ENCODE peak calls at places on chromosomes 11 and 22, in seven cellular contexts. One of them, this sample, is unnamed.

GRCh38 chr22:49958961-49959781 is 1.4 kb upstream of the PIM3 start:
- DNase-seq in neuronal stem cell: no peak
- DNase-seq in stromal cell of bone marrow: no peak
- DNase-seq in CD8-positive, alpha-beta T cell: no peak
- DNase-seq in GM20000: no peak
- DNase-seq in amniotic stem cell: no peak
- DNase-seq in WTC11: no peak
- DNase-seq in this sample: no peak

GRCh38 chr22:39664485-39665200 is 94.1 kb downstream of the CACNA1I start:
- DNase-seq in neuronal stem cell: peak; percentile 62
- DNase-seq in stromal cell of bone marrow: no peak
- DNase-seq in CD8-positive, alpha-beta T cell: peak; percentile 54
- DNase-seq in GM20000: peak; percentile 61
- DNase-seq in amniotic stem cell: no peak
- DNase-seq in WTC11: peak; percentile 90
- DNase-seq in this sample: no peak

GRCh38 chr11:80487952-80488351 is 1047.1 kb upstream of the TENM4 start:
- DNase-seq in neuronal stem cell: no peak
- DNase-seq in stromal cell of bone marrow: no peak
- DNase-seq in CD8-positive, alpha-beta T cell: no peak
- DNase-seq in GM20000: no peak
- DNase-seq in amniotic stem cell: no peak
- DNase-seq in WTC11: no peak
- DNase-seq in this sample: no peak

GRCh38 chr22:32518351-32518750 is 43.7 kb downstream of the FBXO7 start:
- DNase-seq in neuronal stem cell: no peak
- DNase-seq in stromal cell of bone marrow: no peak
- DNase-seq in CD8-positive, alpha-beta T cell: no peak
- DNase-seq in GM20000: no peak
- DNase-seq in amniotic stem cell: no peak
- DNase-seq in WTC11: no peak
- DNase-seq in this sample: no peak

GRCh38 chr11:1168256-1168655 is 10.5 kb downstream of the MUC5AC start:
- DNase-seq in neuronal stem cell: no peak
- DNase-seq in stromal cell of bone marrow: no peak
- DNase-seq in CD8-positive, alpha-beta T cell: no peak
- DNase-seq in GM20000: no peak
- DNase-seq in amniotic stem cell: no peak
- DNase-seq in WTC11: no peak
- DNase-seq in this sample: no peak

GRCh38 chr11:34972892-34973291 is 56.5 kb downstream of the PDHX start:
- DNase-seq in neuronal stem cell: no peak
- DNase-seq in stromal cell of bone marrow: no peak
- DNase-seq in CD8-positive, alpha-beta T cell: no peak
- DNase-seq in GM20000: no peak
- DNase-seq in amniotic stem cell: no peak
- DNase-seq in WTC11: no peak
- DNase-seq in this sample: no peak

GRCh38 chr11:74033046-74033445 is 24.2 kb upstream of the UCP3 start:
- DNase-seq in neuronal stem cell: no peak
- DNase-seq in stromal cell of bone marrow: no peak
- DNase-seq in CD8-positive, alpha-beta T cell: peak; percentile 39
- DNase-seq in GM20000: no peak
- DNase-seq in amniotic stem cell: no peak
- DNase-seq in WTC11: no peak
- DNase-seq in this sample: no peak

GRCh38 chr11:69711824-69712801 is 8.3 kb upstream of the FGF19 start:
- DNase-seq in neuronal stem cell: no peak
- DNase-seq in stromal cell of bone marrow: no peak
- DNase-seq in CD8-positive, alpha-beta T cell: no peak
- DNase-seq in GM20000: no peak
- DNase-seq in amniotic stem cell: no peak
- DNase-seq in WTC11: no peak
- DNase-seq in this sample: no peak

GRCh38 chr11:66106786-66107599 is 36.9 kb downstream of the PACS1 start:
- DNase-seq in neuronal stem cell: no peak
- DNase-seq in stromal cell of bone marrow: no peak
- DNase-seq in CD8-positive, alpha-beta T cell: no peak
- DNase-seq in GM20000: peak; percentile 25
- DNase-seq in amniotic stem cell: no peak
- DNase-seq in WTC11: no peak
- DNase-seq in this sample: no peak

This sample was measured in fibroblast of the conjunctiva.